ENCODE peak calls at places on chromosome 6, in ten cellular contexts. One of them, this sample, is unnamed.
A peak's percentile ranks its signal among the peaks of the same experiment; 100 is the strongest.

GRCh38 chr6:154797857-154798256 is 64.6 kb downstream of the SCAF8 start:
- DNase-seq in NCI-H748 treated with DMSO at 0.1 percent for 48 hours: no peak
- DNase-seq in small intestine: no peak
- DNase-seq in NCI-H2171 treated with DMSO at 0.1 percent for 48 hours: no peak
- DNase-seq in epithelial cell of proximal tubule: no peak
- DNase-seq in hypothalamus: no peak
- DNase-seq in neural progenitor cell: no peak
- DNase-seq in left ventricle myocardium superior: no peak
- DNase-seq in NCI-H524: no peak
- DNase-seq in ACHN: no peak
- DNase-seq in this sample: no peak

GRCh38 chr6:37602801-37603200 is 94.9 kb downstream of the MDGA1 start:
- DNase-seq in left ventricle myocardium superior: no peak
- DNase-seq in ACHN: no peak
- DNase-seq in small intestine: no peak
- DNase-seq in NCI-H2171 treated with DMSO at 0.1 percent for 48 hours: no peak
- DNase-seq in hypothalamus: no peak
- DNase-seq in NCI-H524: no peak
- DNase-seq in epithelial cell of proximal tubule: no peak
- DNase-seq in neural progenitor cell: no peak
- DNase-seq in NCI-H748 treated with DMSO at 0.1 percent for 48 hours: no peak
- DNase-seq in this sample: no peak

GRCh38 chr6:144379356-144379755 is 94.2 kb downstream of the UTRN start:
- DNase-seq in NCI-H2171 treated with DMSO at 0.1 percent for 48 hours: no peak
- DNase-seq in NCI-H524: no peak
- DNase-seq in ACHN: no peak
- DNase-seq in neural progenitor cell: no peak
- DNase-seq in left ventricle myocardium superior: no peak
- DNase-seq in small intestine: no peak
- DNase-seq in epithelial cell of proximal tubule: no peak
- DNase-seq in hypothalamus: no peak
- DNase-seq in NCI-H748 treated with DMSO at 0.1 percent for 48 hours: no peak
- DNase-seq in this sample: no peak

GRCh38 chr6:43074847-43075741 is 1.0 kb upstream of the PTK7 start:
- DNase-seq in NCI-H748 treated with DMSO at 0.1 percent for 48 hours: no peak
- DNase-seq in ACHN: no peak
- DNase-seq in NCI-H2171 treated with DMSO at 0.1 percent for 48 hours: no peak
- DNase-seq in neural progenitor cell: no peak
- DNase-seq in NCI-H524: no peak
- DNase-seq in epithelial cell of proximal tubule: no peak
- DNase-seq in left ventricle myocardium superior: no peak
- DNase-seq in small intestine: no peak
- DNase-seq in hypothalamus: no peak
- DNase-seq in this sample: no peak

GRCh38 chr6:148825492-148825891 is 78.7 kb downstream of the UST start:
- DNase-seq in left ventricle myocardium superior: no peak
- DNase-seq in epithelial cell of proximal tubule: no peak
- DNase-seq in hypothalamus: no peak
- DNase-seq in neural progenitor cell: no peak
- DNase-seq in NCI-H748 treated with DMSO at 0.1 percent for 48 hours: no peak
- DNase-seq in small intestine: no peak
- DNase-seq in NCI-H524: no peak
- DNase-seq in NCI-H2171 treated with DMSO at 0.1 percent for 48 hours: no peak
- DNase-seq in ACHN: no peak
- DNase-seq in this sample: no peak

GRCh38 chr6:118965354-118965753 is 30.4 kb upstream of the MCM9 start:
- DNase-seq in NCI-H748 treated with DMSO at 0.1 percent for 48 hours: no peak
- DNase-seq in NCI-H2171 treated with DMSO at 0.1 percent for 48 hours: no peak
- DNase-seq in neural progenitor cell: no peak
- DNase-seq in left ventricle myocardium superior: no peak
- DNase-seq in NCI-H524: no peak
- DNase-seq in epithelial cell of proximal tubule: no peak
- DNase-seq in hypothalamus: no peak
- DNase-seq in ACHN: no peak
- DNase-seq in small intestine: peak; percentile 76
- DNase-seq in this sample: no peak

GRCh38 chr6:31091680-31092079 is 20.7 kb downstream of the C6orf15 start:
- DNase-seq in left ventricle myocardium superior: no peak
- DNase-seq in neural progenitor cell: no peak
- DNase-seq in NCI-H2171 treated with DMSO at 0.1 percent for 48 hours: no peak
- DNase-seq in epithelial cell of proximal tubule: no peak
- DNase-seq in small intestine: peak; percentile 45
- DNase-seq in NCI-H748 treated with DMSO at 0.1 percent for 48 hours: no peak
- DNase-seq in ACHN: no peak
- DNase-seq in hypothalamus: no peak
- DNase-seq in NCI-H524: no peak
- DNase-seq in this sample: no peak

GRCh38 chr6:142881290-142881689 is 63.7 kb downstream of the HIVEP2 start:
- DNase-seq in NCI-H524: no peak
- DNase-seq in left ventricle myocardium superior: no peak
- DNase-seq in hypothalamus: no peak
- DNase-seq in NCI-H2171 treated with DMSO at 0.1 percent for 48 hours: no peak
- DNase-seq in small intestine: no peak
- DNase-seq in neural progenitor cell: no peak
- DNase-seq in NCI-H748 treated with DMSO at 0.1 percent for 48 hours: no peak
- DNase-seq in epithelial cell of proximal tubule: no peak
- DNase-seq in ACHN: no peak
- DNase-seq in this sample: no peak

GRCh38 chr6:134593442-134593841 is 275.5 kb upstream of the SGK1 start:
- DNase-seq in NCI-H2171 treated with DMSO at 0.1 percent for 48 hours: no peak
- DNase-seq in epithelial cell of proximal tubule: no peak
- DNase-seq in NCI-H524: no peak
- DNase-seq in neural progenitor cell: no peak
- DNase-seq in ACHN: no peak
- DNase-seq in left ventricle myocardium superior: no peak
- DNase-seq in hypothalamus: no peak
- DNase-seq in NCI-H748 treated with DMSO at 0.1 percent for 48 hours: no peak
- DNase-seq in small intestine: no peak
- DNase-seq in this sample: no peak

GRCh38 chr6:109263873-109264700 is 118.2 kb downstream of the CD164 start:
- DNase-seq in epithelial cell of proximal tubule: no peak
- DNase-seq in neural progenitor cell: no peak
- DNase-seq in NCI-H748 treated with DMSO at 0.1 percent for 48 hours: no peak
- DNase-seq in hypothalamus: no peak
- DNase-seq in ACHN: no peak
- DNase-seq in left ventricle myocardium superior: no peak
- DNase-seq in NCI-H524: no peak
- DNase-seq in NCI-H2171 treated with DMSO at 0.1 percent for 48 hours: no peak
- DNase-seq in small intestine: no peak
- DNase-seq in this sample: no peak

GRCh38 chr6:30533460-30534294 is 22.6 kb downstream of the GNL1 start:
- DNase-seq in neural progenitor cell: no peak
- DNase-seq in small intestine: peak; percentile 75
- DNase-seq in epithelial cell of proximal tubule: no peak
- DNase-seq in NCI-H2171 treated with DMSO at 0.1 percent for 48 hours: no peak
- DNase-seq in NCI-H524: no peak
- DNase-seq in left ventricle myocardium superior: no peak
- DNase-seq in ACHN: no peak
- DNase-seq in hypothalamus: no peak
- DNase-seq in NCI-H748 treated with DMSO at 0.1 percent for 48 hours: no peak
- DNase-seq in this sample: no peak

GRCh38 chr6:45786243-45786795 is 229.3 kb downstream of the CLIC5 start:
- DNase-seq in left ventricle myocardium superior: no peak
- DNase-seq in epithelial cell of proximal tubule: peak; percentile 6
- DNase-seq in neural progenitor cell: peak; percentile 91
- DNase-seq in NCI-H524: no peak
- DNase-seq in NCI-H2171 treated with DMSO at 0.1 percent for 48 hours: no peak
- DNase-seq in ACHN: no peak
- DNase-seq in small intestine: no peak
- DNase-seq in NCI-H748 treated with DMSO at 0.1 percent for 48 hours: peak; percentile 97
- DNase-seq in hypothalamus: no peak
- DNase-seq in this sample: no peak

GRCh38 chr6:134740473-134741192 is 209.3 kb downstream of the ALDH8A1 start:
- DNase-seq in neural progenitor cell: no peak
- DNase-seq in hypothalamus: no peak
- DNase-seq in NCI-H524: no peak
- DNase-seq in epithelial cell of proximal tubule: no peak
- DNase-seq in small intestine: peak; percentile 74
- DNase-seq in NCI-H748 treated with DMSO at 0.1 percent for 48 hours: no peak
- DNase-seq in ACHN: no peak
- DNase-seq in NCI-H2171 treated with DMSO at 0.1 percent for 48 hours: peak; percentile 73
- DNase-seq in left ventricle myocardium superior: no peak
- DNase-seq in this sample: no peak

GRCh38 chr6:12593720-12594540 is 122.6 kb upstream of the PHACTR1 start:
- DNase-seq in NCI-H748 treated with DMSO at 0.1 percent for 48 hours: no peak
- DNase-seq in NCI-H2171 treated with DMSO at 0.1 percent for 48 hours: no peak
- DNase-seq in hypothalamus: no peak
- DNase-seq in left ventricle myocardium superior: no peak
- DNase-seq in neural progenitor cell: no peak
- DNase-seq in ACHN: no peak
- DNase-seq in epithelial cell of proximal tubule: peak; percentile 76
- DNase-seq in NCI-H524: no peak
- DNase-seq in small intestine: no peak
- DNase-seq in this sample: no peak

GRCh38 chr6:127343753-127344659 is 597 bp upstream of the ECHDC1 start:
- DNase-seq in NCI-H524: no peak
- DNase-seq in NCI-H748 treated with DMSO at 0.1 percent for 48 hours: peak; percentile 43
- DNase-seq in hypothalamus: no peak
- DNase-seq in NCI-H2171 treated with DMSO at 0.1 percent for 48 hours: peak; percentile 57
- DNase-seq in epithelial cell of proximal tubule: peak; percentile 22
- DNase-seq in small intestine: peak; percentile 33
- DNase-seq in ACHN: peak; percentile 24
- DNase-seq in neural progenitor cell: peak; percentile 28
- DNase-seq in left ventricle myocardium superior: no peak
- DNase-seq in this sample: no peak

GRCh38 chr6:7086488-7086887 is 21.3 kb upstream of the RREB1 start:
- DNase-seq in left ventricle myocardium superior: peak; percentile 41
- DNase-seq in NCI-H748 treated with DMSO at 0.1 percent for 48 hours: no peak
- DNase-seq in epithelial cell of proximal tubule: no peak
- DNase-seq in small intestine: peak; percentile 61
- DNase-seq in NCI-H2171 treated with DMSO at 0.1 percent for 48 hours: no peak
- DNase-seq in NCI-H524: no peak
- DNase-seq in neural progenitor cell: no peak
- DNase-seq in hypothalamus: no peak
- DNase-seq in ACHN: peak; percentile 20
- DNase-seq in this sample: peak; percentile 25

GRCh38 chr6:75023634-75024033 is 182.2 kb downstream of the COL12A1 start:
- DNase-seq in small intestine: no peak
- DNase-seq in neural progenitor cell: no peak
- DNase-seq in NCI-H524: no peak
- DNase-seq in NCI-H2171 treated with DMSO at 0.1 percent for 48 hours: no peak
- DNase-seq in NCI-H748 treated with DMSO at 0.1 percent for 48 hours: no peak
- DNase-seq in left ventricle myocardium superior: no peak
- DNase-seq in ACHN: no peak
- DNase-seq in epithelial cell of proximal tubule: no peak
- DNase-seq in hypothalamus: no peak
- DNase-seq in this sample: no peak

This sample was measured in lower leg skin.